ENCODE peak calls at places on chromosomes 16 and 17, in six cellular contexts. W is Karpas-422, H is fibroblast of lung, L is uterus, M is lower lobe of right lung, J is right atrium auricular region. I is an unnamed sample. For H3K4me1, the result is how much of the 10 kb centered on the place peaks cover.

GRCh38 chr17:80331820-80332219 is 71.2 kb downstream of the RNF213 start:
- DNase-seq in W (no peak), H (no peak), L (no peak), M (no peak), J (no peak), I (no peak)

GRCh38 chr17:14298221-14298994 is 2.5 kb upstream of the HS3ST3B1 start:
- DNase-seq in W (no peak), H (no peak), L (no peak), M (no peak), J (no peak), I (peak)

GRCh38 chr16:12681653-12682052 is 122.0 kb downstream of the CPPED1 start:
- DNase-seq in W (no peak), H (peak), L (no peak), M (no peak), J (no peak), I (no peak)

GRCh38 chr16:68377667-68378420 is 67.0 kb downstream of the PRMT7 start:
- DNase-seq in W (no peak), H (no peak), L (no peak), M (peak), J (no peak), I (peak)

GRCh38 chr16:79013004-79013403 is 587.5 kb downstream of the MAF start:
- DNase-seq in W (no peak), H (no peak), L (no peak), M (no peak), J (no peak), I (no peak)

GRCh38 chr17:34533811-34534527 is 45.4 kb upstream of the TMEM132E start:
- DNase-seq in W (no peak), H (peak), L (no peak), M (no peak), J (no peak), I (no peak)

GRCh38 chr17:40485851-40486512 is 15.4 kb downstream of the TNS4 start:
- DNase-seq in W (no peak), H (peak), L (peak), M (no peak), J (peak), I (no peak)

GRCh38 chr16:26765087-26765486 is 301.6 kb upstream of the C16orf82 start:
- DNase-seq in W (peak), H (no peak), L (no peak), M (no peak), J (no peak), I (no peak)

GRCh38 chr16:19868421-19868820 is 16.2 kb downstream of the GPRC5B start:
- DNase-seq in W (no peak), H (no peak), L (no peak), M (peak), J (no peak), I (no peak)

DNA sequence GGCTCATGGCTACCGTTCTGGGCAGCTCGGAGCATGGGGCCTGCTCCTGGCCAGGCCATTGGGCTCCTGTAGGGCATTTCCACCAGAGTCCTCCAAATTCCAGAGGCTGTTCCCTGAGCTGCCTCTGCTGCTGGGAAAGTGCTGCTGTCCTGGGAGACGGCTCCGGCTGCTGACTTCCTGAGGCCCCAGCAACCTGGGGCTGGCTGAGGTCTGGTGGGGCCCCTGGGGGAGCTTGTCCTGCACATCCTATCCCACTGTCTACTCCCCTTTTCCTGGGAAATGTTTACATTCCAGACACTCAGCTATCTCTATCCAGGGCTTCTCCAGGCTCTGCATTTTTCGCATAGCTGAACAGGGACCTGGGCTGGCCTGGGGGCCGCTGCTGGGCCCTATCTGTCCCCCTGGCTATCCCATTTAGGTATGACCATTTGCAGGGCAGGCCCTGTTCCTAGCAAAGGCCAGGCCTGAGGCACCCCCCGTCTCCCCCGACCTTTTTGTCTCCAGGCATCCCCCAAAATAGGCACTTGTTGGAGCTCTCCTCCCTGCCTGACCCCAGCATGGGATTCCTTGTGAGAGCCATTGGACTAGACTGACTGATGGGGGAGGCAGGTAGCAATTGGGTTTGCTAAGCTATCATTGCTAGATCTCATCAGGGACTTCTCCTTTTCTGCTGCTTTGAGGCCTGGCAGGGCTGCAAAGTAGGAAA is 27.5 kb downstream of the LLGL2 start:
- DNase-seq in W (no peak), H (no peak), L (no peak), M (no peak), J (no peak), I (no peak)
- H3K4me1 ChIP-seq in W (under half), H (under half), L (under half), M (under half), J (under half), I (under half)

GRCh38 chr17:50100480-50100883 is 5.3 kb downstream of the PDK2 start:
- DNase-seq in W (no peak), H (no peak), L (no peak), M (peak), J (no peak), I (no peak)
- H3K4me1 ChIP-seq in W (under half), H (under half), L (under half), M (under half), J (half or more), I (under half)

GRCh38 chr16:29663829-29664132 is 734 bp downstream of the SPN start:
- DNase-seq in W (no peak), H (no peak), L (no peak), M (no peak), J (no peak), I (no peak)
- H3K4me1 ChIP-seq in W (half or more), H (under half), L (under half), M (under half), J (under half), I (under half)

GRCh38 chr17:39097537-39097936 is 53.9 kb downstream of the PLXDC1 start:
- DNase-seq in W (no peak), H (no peak), L (no peak), M (no peak), J (no peak), I (no peak)

GRCh38 chr17:39095309-39095686 is 56.1 kb downstream of the PLXDC1 start:
- DNase-seq in W (no peak), H (no peak), L (no peak), M (no peak), J (no peak), I (no peak)

GRCh38 chr17:39098474-39099090 is 52.9 kb downstream of the PLXDC1 start:
- DNase-seq in W (no peak), H (no peak), L (no peak), M (no peak), J (no peak), I (no peak)

GRCh38 chr17:39096435-39097158 is 54.8 kb downstream of the PLXDC1 start:
- DNase-seq in W (no peak), H (no peak), L (peak), M (no peak), J (no peak), I (no peak)

DNA sequence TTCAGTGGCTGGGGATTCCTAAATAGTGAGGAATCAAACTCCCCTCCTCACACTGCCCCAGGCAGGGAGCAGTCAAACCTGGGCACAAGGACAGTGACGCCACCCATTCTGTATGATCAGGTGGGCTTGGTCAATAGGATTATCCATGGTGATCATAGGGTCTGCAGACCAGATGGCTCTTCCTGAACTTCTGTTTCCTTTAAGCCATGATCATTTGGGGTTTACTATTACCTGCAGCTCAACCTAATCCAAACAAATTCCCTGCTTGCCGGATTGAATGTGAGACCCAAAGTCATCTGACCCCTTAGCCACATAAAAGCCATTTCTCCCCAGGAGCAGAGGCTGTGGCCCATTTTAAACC is 54.3 kb downstream of the PLXDC1 start:
- DNase-seq in W (no peak), H (no peak), L (no peak), M (no peak), J (no peak), I (no peak)
- H3K4me1 ChIP-seq in W (under half), H (under half), L (under half), M (under half), J (under half), I (under half)

GRCh38 chr16:50697881-50698767 is 4.7 kb downstream of the NOD2 start:
- DNase-seq in W (no peak), H (peak), L (peak), M (no peak), J (no peak), I (peak)

GRCh38 chr16:50696126-50696525 is 2.7 kb downstream of the NOD2 start:
- DNase-seq in W (no peak), H (no peak), L (no peak), M (no peak), J (no peak), I (no peak)

GRCh38 chr16:50697421-50697715 is 4.0 kb downstream of the NOD2 start:
- DNase-seq in W (no peak), H (no peak), L (no peak), M (no peak), J (no peak), I (peak)

GRCh38 chr16:50695017-50696000 is 1.9 kb downstream of the NOD2 start:
- DNase-seq in W (no peak), H (no peak), L (no peak), M (no peak), J (no peak), I (no peak)

DNA sequence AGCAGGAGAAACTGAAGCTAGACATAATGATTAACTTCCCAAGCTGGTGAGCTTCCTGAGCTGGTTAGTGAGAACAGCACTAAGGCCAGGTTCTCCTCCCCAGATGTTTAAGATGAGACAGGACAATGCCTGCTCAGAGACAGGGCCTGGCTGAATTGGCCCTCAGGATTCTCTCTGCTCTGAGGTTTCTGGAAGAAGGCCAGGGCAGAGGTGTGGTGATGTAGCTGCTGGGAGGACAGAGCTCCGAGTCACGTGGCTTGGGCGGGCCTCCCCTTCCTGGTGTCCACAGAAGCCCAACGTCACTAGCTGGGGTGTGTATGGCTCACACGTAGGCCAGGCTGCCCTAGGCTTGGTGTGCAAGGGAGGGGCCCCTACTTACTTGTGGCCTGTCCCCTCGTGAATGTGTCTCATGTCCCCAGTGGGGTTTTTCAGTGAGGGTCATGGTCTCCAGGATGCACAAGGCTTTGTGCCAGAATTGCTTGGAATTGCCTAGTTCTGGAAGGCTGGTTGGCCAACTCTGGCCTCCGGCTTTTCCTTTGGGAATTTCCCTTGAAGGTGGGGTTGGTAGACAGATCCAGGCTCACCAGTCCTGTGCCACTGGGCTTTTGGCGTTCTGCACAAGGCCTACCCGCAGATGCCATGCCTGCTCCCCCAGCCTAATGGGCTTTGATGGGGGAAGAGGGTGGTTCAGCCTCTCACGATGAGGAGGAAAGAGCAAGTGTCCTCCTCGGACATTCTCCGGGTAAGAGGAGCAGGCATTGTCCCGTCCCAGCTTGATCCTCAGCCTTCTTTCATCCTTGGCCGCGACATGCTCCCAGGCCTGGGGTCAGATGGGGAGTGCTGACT is 3.4 kb downstream of the NOD2 start:
- DNase-seq in W (peak), H (peak), L (peak), M (peak), J (peak), I (no peak)
- H3K4me1 ChIP-seq in W (under half), H (under half), L (under half), M (half or more), J (under half), I (half or more)

DNA sequence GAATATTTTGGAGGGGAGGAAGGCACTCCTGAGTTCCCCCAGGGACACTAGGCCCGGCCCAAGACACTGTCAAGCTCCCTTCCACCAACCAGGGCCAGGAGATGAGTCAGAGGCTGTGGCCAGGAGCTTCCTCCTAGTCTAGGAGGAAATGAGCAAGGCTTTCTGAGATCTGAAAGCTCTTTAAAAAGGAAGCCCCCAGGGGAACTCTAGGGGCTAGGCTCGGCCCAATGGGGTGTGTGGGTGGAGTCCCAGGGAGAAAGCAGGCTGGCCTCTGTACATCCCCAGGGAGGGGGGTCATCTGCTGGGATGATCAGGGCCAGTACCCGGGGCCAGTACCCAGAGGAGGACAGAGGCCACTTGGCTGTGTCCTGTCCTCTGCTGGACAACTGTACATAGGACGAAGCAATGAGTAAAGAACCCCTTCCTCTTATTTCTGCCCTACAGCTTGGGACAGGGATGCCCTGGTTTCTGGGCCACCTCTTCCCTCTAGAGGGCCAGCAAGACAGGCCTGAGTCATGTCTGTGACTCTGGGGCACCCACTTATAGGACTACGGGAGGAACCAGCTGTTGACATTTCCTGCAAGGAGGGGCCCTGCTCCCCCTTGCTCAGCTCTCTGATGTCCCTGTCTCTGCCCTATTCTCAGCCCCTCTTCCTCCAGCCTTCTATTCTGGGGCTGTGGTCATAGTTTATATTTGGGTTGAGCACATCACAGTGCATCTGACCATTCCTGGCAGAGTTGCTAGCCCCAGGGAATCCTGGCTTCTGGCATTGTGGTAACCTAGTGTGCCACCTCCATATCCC is 2.7 kb downstream of the FHOD1 start:
- DNase-seq in W (peak), H (peak), L (peak), M (peak), J (peak), I (no peak)
- H3K4me1 ChIP-seq in W (half or more), H (half or more), L (under half), M (half or more), J (half or more), I (half or more)

DNA sequence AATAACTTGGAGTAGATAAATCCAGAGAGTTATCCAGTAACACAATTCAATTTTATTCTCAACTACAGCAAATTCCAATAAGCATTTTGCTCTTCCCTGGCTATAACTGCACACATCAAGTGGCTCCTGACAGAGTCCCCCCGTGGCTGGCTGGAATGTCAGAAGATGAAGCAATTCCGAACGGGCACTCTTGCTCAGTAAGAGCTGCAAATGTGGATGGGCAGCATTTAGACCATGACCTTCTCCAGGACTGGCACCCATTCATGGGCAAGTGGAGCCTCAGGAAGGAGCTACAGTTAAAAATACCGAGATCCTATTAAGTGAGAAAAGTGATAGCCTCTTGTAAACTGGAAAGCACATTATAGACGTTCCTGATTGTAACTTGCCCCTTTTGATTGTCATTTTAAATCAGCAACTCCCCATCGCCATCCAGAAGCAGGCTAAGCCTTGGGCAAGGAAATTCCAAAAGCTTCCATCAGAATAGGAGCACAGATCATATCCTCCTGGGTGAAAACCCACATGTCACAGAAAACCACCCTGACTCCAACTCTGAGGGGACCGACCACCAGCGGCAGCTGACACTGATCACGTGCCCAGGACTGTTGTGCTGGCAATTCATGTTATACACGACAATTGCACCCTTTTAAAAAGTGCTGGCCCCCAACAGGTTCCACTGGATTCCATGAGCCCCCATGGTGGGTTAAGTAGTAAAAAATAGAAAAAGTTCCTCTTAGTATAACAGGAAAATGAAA is 7.1 kb downstream of the UBE2O start:
- DNase-seq in W (no peak), H (no peak), L (no peak), M (no peak), J (no peak), I (no peak)
- H3K4me1 ChIP-seq in W (half or more), H (under half), L (under half), M (under half), J (half or more), I (under half)

DNA sequence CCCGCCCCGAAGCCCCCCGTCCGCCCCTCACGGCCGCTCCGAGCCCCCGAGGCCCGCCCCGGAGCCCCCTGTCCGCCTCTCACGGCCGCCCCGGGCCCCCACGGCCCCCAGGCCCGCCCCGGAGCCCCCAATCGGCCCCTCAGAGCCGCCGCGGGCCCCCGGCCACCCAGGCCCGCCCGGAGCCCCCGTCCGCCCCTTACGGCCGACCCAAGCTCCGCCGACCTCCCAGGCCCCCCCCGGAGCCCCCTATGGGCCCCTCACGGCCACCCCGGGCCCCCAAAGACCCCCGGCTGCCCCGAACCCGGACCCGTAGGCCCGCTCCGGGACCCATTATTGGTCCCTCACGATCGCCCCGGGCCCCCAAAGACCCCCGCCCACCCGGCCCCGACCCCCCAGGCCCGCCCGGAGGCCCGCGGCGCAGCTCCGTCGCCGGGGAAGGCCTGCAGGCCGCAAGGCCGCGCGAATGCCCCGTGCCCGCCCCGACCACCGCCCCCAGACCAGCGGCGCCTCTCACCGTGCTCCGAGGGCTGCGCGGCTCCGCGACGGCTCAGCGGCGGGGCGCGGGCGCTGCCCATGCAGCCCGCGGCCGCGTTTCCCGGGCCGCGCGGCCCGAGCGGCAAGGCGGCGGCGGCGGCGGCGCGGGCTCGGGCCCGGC is 503 bp downstream of the ANKRD11 start:
- DNase-seq in W (no peak), H (no peak), L (peak), M (peak), J (no peak), I (no peak)
- H3K4me1 ChIP-seq in W (under half), H (under half), L (under half), M (half or more), J (half or more), I (half or more)

I was measured in upper lobe of left lung.